ENCODE peak calls at places on chromosomes 7 and 10, in six cellular contexts. Q, S, F, A, P and I are unnamed samples.
A peak's percentile ranks its signal among the peaks of the same experiment; 100 is the strongest.

GRCh38 chr7:155462163-155462735 is 4.3 kb downstream of the EN2 start:
- DNase-seq in Q (no peak), S (no peak), F (no peak), A (no peak), P (no peak), I (no peak)

GRCh38 chr7:95250591-95250990 is 73.7 kb downstream of the PON1 start:
- DNase-seq in Q (no peak), S (no peak), F (no peak), A (no peak), P (no peak), I (no peak)

GRCh38 chr10:80118669-80119068 is 13.9 kb upstream of the PLAC9 start:
- DNase-seq in Q (no peak), S (no peak), F (no peak), A (no peak), P (no peak), I (no peak)

GRCh38 chr7:157097056-157097329 is 41.7 kb upstream of the UBE3C start:
- DNase-seq in Q (no peak), S (no peak), F (no peak), A (no peak), P (no peak), I (no peak)

GRCh38 chr7:157407512-157408257 is 70.9 kb downstream of the DNAJB6 start:
- DNase-seq in Q (no peak), S (no peak), F (no peak), A (no peak), P (no peak), I (no peak)

GRCh38 chr7:52925332-52925731 is 110.1 kb upstream of the POM121L12 start:
- DNase-seq in Q (no peak), S (no peak), F (peak; percentile 16), A (no peak), P (no peak), I (no peak)

GRCh38 chr10:23331567-23332290 is 12.9 kb downstream of the C10orf67 start:
- DNase-seq in Q (no peak), S (no peak), F (no peak), A (no peak), P (no peak), I (peak; percentile 80)

GRCh38 chr7:101597941-101598340 is 31.2 kb downstream of the MYL10 start:
- DNase-seq in Q (no peak), S (no peak), F (no peak), A (no peak), P (no peak), I (no peak)

GRCh38 chr10:122462533-122463465 is 1.4 kb downstream of the HTRA1 start:
- DNase-seq in Q (peak; percentile 75), S (no peak), F (no peak), A (no peak), P (peak; percentile 71), I (peak; percentile 25)

GRCh38 chr7:149278396-149278795 is 16.4 kb downstream of the ZNF783 start:
- DNase-seq in Q (no peak), S (no peak), F (no peak), A (no peak), P (no peak), I (no peak)

GRCh38 chr10:128863823-128864405 is 603.1 kb upstream of the MGMT start:
- DNase-seq in Q (peak; percentile 77), S (no peak), F (no peak), A (no peak), P (no peak), I (no peak)

GRCh38 chr7:40482794-40483374 is 348.1 kb downstream of the SUGCT start:
- DNase-seq in Q (no peak), S (no peak), F (no peak), A (no peak), P (no peak), I (no peak)

GRCh38 chr7:92880212-92881090 is 44.1 kb upstream of the CDK6 start:
- DNase-seq in Q (no peak), S (no peak), F (peak; percentile 36), A (no peak), P (no peak), I (peak; percentile 9)

GRCh38 chr10:125816548-125816947 is 6.5 kb downstream of the UROS start:
- DNase-seq in Q (no peak), S (no peak), F (no peak), A (no peak), P (no peak), I (no peak)

GRCh38 chr7:144835166-144835611 is 664 bp downstream of the TPK1 start:
- DNase-seq in Q (no peak), S (no peak), F (peak; percentile 39), A (peak; percentile 50), P (peak; percentile 50), I (no peak)
- TF ChIP-seq CTCF in Q (no peak), S (no peak), F (no peak), A (no peak), P (no peak), I (no peak)

DNA sequence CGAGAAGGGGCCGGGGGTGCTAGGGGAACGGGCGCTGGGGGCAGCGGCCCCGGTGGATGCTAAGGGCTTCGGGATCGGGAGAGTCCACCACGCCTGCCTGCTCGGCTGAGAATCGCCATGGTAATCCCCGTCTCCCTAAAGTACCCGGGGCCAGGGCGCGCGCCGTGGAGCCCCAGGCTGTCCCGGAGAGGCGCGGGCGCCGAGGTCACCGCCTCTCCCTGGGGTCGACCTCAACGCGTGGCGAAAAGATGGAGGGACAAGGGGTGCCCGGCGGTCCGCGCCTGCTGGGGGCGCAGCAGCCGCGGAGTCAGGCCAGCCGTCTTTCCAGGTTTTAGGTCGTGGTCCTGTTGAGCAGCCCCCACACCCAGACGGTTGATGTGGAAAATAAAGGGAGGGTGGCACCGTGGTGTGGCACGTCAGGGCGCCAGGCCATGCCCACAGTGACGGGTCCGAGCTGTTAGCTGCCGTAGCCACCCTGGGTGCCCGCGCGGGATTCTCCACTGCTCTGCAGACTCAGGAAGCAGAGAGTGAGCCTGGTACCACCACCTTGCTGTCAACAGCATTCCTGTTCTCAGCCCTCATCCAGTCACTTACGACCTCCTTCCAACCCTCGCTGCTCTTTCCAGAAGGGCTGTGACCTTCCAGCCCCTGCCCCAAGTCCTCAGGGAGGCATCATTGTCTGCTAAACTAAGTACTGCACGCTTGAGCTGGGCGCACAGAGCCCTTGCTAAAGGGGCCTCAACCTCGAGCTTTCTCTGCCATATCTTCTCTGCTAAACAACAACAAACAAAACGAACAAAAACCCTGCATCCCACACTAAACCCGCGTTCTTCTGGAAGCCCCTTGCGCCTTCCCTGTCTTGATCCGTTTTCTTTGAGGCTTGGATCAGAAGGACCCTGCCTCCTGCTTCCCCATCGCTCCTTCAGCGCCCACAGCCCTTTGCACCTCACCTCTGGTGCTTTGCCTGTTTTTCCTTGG is 666 bp downstream of the SMKR1 start:
- DNase-seq in Q (peak; percentile 83), S (no peak), F (no peak), A (no peak), P (no peak), I (no peak)
- TF ChIP-seq CTCF in Q (peak; percentile 28), S (peak; percentile 22), F (no peak), A (no peak), P (no peak), I (no peak)

GRCh38 chr10:48611133-48611532 is 6.3 kb upstream of the ARHGAP22 start:
- DNase-seq in Q (peak; percentile 30), S (no peak), F (no peak), A (no peak), P (no peak), I (no peak)

GRCh38 chr10:48612241-48612943 is 7.5 kb upstream of the ARHGAP22 start:
- DNase-seq in Q (peak; percentile 46), S (no peak), F (no peak), A (no peak), P (no peak), I (peak; percentile 67)

GRCh38 chr10:48616436-48616835 is 11.6 kb upstream of the ARHGAP22 start:
- DNase-seq in Q (no peak), S (no peak), F (no peak), A (no peak), P (no peak), I (no peak)

GRCh38 chr10:48613015-48613414 is 8.1 kb upstream of the ARHGAP22 start:
- DNase-seq in Q (no peak), S (no peak), F (no peak), A (no peak), P (no peak), I (peak; percentile 57)

GRCh38 chr10:48614481-48615383 is 9.9 kb upstream of the ARHGAP22 start:
- DNase-seq in Q (no peak), S (peak; percentile 50), F (no peak), A (no peak), P (no peak), I (peak; percentile 85)
- TF ChIP-seq CTCF in Q (peak; percentile 29), S (peak; percentile 46), F (peak; percentile 30), A (no peak), P (no peak), I (peak; percentile 74)

GRCh38 chr10:13731799-13732198 is 145.0 kb downstream of the PRPF18 start:
- DNase-seq in Q (no peak), S (no peak), F (no peak), A (no peak), P (no peak), I (no peak)
- TF ChIP-seq CTCF in Q (no peak), S (no peak), F (no peak), A (no peak), P (no peak), I (no peak)

GRCh38 chr7:14717711-14718304 is 184.7 kb downstream of the DGKB start:
- DNase-seq in Q (no peak), S (no peak), F (no peak), A (no peak), P (no peak), I (peak; percentile 13)
- TF ChIP-seq CTCF in Q (peak; percentile 75), S (peak; percentile 44), F (peak; percentile 52), A (peak; percentile 33), P (no peak), I (peak; percentile 89)

GRCh38 chr7:23679898-23680416 is at the start of gene FAM221A:
- DNase-seq in Q (peak; percentile 91), S (peak; percentile 5), F (peak; percentile 85), A (peak; percentile 94), P (peak; percentile 90), I (no peak)
- TF ChIP-seq CTCF in Q (peak; percentile 75), S (peak; percentile 74), F (peak; percentile 58), A (peak; percentile 84), P (peak; percentile 59), I (peak; percentile 63)

GRCh38 chr10:60733189-60733815 is 45.0 kb upstream of the CDK1 start:
- DNase-seq in Q (peak; percentile 85), S (no peak), F (peak; percentile 10), A (peak; percentile 77), P (peak; percentile 52), I (no peak)
- TF ChIP-seq CTCF in Q (peak; percentile 55), S (no peak), F (no peak), A (peak; percentile 55), P (peak; percentile 63), I (peak; percentile 13)